ENCODE peak calls at places on chromosomes 1 and 21, in eight cellular contexts. One of them, this sample, is unnamed.

GRCh38 chr1:201877877-201878339 is 10.8 kb upstream of the SHISA4 start:
- DNase-seq in cardiac fibroblast: peak
- DNase-seq in kidney: no peak
- DNase-seq in B cell: no peak
- DNase-seq in cardiac muscle cell: peak
- DNase-seq in fibroblast of mammary gland: peak
- DNase-seq in spleen: peak
- DNase-seq in tibial nerve: no peak
- DNase-seq in this sample: no peak

GRCh38 chr1:108729481-108729880 is 16.8 kb downstream of the FNDC7 start:
- DNase-seq in kidney: no peak
- DNase-seq in tibial nerve: no peak
- DNase-seq in cardiac muscle cell: no peak
- DNase-seq in cardiac fibroblast: no peak
- DNase-seq in fibroblast of mammary gland: no peak
- DNase-seq in B cell: no peak
- DNase-seq in spleen: no peak
- DNase-seq in this sample: no peak

GRCh38 chr1:61523219-61523618 is 201.7 kb downstream of the TM2D1 start:
- DNase-seq in spleen: no peak
- DNase-seq in cardiac muscle cell: no peak
- DNase-seq in cardiac fibroblast: peak
- DNase-seq in fibroblast of mammary gland: peak
- DNase-seq in tibial nerve: no peak
- DNase-seq in kidney: no peak
- DNase-seq in B cell: no peak
- DNase-seq in this sample: no peak

GRCh38 chr1:225998560-225999226 is 450 bp downstream of the SDE2 start:
- DNase-seq in tibial nerve: no peak
- DNase-seq in B cell: no peak
- DNase-seq in cardiac fibroblast: peak
- DNase-seq in spleen: no peak
- DNase-seq in kidney: no peak
- DNase-seq in fibroblast of mammary gland: peak
- DNase-seq in cardiac muscle cell: no peak
- DNase-seq in this sample: no peak

GRCh38 chr1:41795205-41795762 is 123.4 kb downstream of the HIVEP3 start:
- DNase-seq in spleen: no peak
- DNase-seq in fibroblast of mammary gland: peak
- DNase-seq in B cell: no peak
- DNase-seq in cardiac fibroblast: peak
- DNase-seq in cardiac muscle cell: peak
- DNase-seq in tibial nerve: no peak
- DNase-seq in kidney: no peak
- DNase-seq in this sample: no peak

GRCh38 chr1:208369050-208369449 is 124.9 kb upstream of the PLXNA2 start:
- DNase-seq in kidney: no peak
- DNase-seq in spleen: no peak
- DNase-seq in tibial nerve: no peak
- DNase-seq in B cell: no peak
- DNase-seq in cardiac fibroblast: no peak
- DNase-seq in fibroblast of mammary gland: no peak
- DNase-seq in cardiac muscle cell: no peak
- DNase-seq in this sample: no peak

GRCh38 chr1:91011726-91012125 is 10.1 kb downstream of the ZNF644 start:
- DNase-seq in spleen: no peak
- DNase-seq in fibroblast of mammary gland: peak
- DNase-seq in kidney: no peak
- DNase-seq in tibial nerve: no peak
- DNase-seq in B cell: no peak
- DNase-seq in cardiac muscle cell: no peak
- DNase-seq in cardiac fibroblast: peak
- DNase-seq in this sample: no peak

GRCh38 chr1:246647513-246647912 is 76.7 kb upstream of the SCCPDH start:
- DNase-seq in fibroblast of mammary gland: peak
- DNase-seq in cardiac muscle cell: no peak
- DNase-seq in tibial nerve: no peak
- DNase-seq in spleen: no peak
- DNase-seq in B cell: no peak
- DNase-seq in cardiac fibroblast: peak
- DNase-seq in kidney: no peak
- DNase-seq in this sample: no peak

GRCh38 chr1:115317101-115318012 is 20.7 kb downstream of the NGF start:
- DNase-seq in tibial nerve: no peak
- DNase-seq in spleen: no peak
- DNase-seq in fibroblast of mammary gland: no peak
- DNase-seq in B cell: no peak
- DNase-seq in cardiac fibroblast: no peak
- DNase-seq in cardiac muscle cell: no peak
- DNase-seq in kidney: no peak
- DNase-seq in this sample: no peak

GRCh38 chr1:171441278-171441677 is 44.1 kb upstream of the PRRC2C start:
- DNase-seq in tibial nerve: no peak
- DNase-seq in cardiac fibroblast: peak
- DNase-seq in cardiac muscle cell: no peak
- DNase-seq in B cell: no peak
- DNase-seq in fibroblast of mammary gland: peak
- DNase-seq in kidney: no peak
- DNase-seq in spleen: no peak
- DNase-seq in this sample: no peak

GRCh38 chr1:28064064-28064463 is 24.3 kb downstream of the EYA3 start:
- DNase-seq in fibroblast of mammary gland: peak
- DNase-seq in cardiac muscle cell: no peak
- DNase-seq in kidney: no peak
- DNase-seq in cardiac fibroblast: peak
- DNase-seq in spleen: no peak
- DNase-seq in tibial nerve: no peak
- DNase-seq in B cell: no peak
- DNase-seq in this sample: no peak

GRCh38 chr1:223670458-223671159 is 5.1 kb upstream of the CAPN8 start:
- DNase-seq in kidney: no peak
- DNase-seq in cardiac muscle cell: peak
- DNase-seq in tibial nerve: no peak
- DNase-seq in cardiac fibroblast: peak
- DNase-seq in B cell: no peak
- DNase-seq in fibroblast of mammary gland: peak
- DNase-seq in spleen: no peak
- DNase-seq in this sample: no peak

GRCh38 chr21:45292399-45293213 is 4.9 kb upstream of the POFUT2 start:
- DNase-seq in B cell: peak
- DNase-seq in cardiac muscle cell: peak
- DNase-seq in tibial nerve: peak
- DNase-seq in cardiac fibroblast: peak
- DNase-seq in kidney: peak
- DNase-seq in fibroblast of mammary gland: peak
- DNase-seq in spleen: peak
- DNase-seq in this sample: no peak

GRCh38 chr1:21651214-21652042 is 17.7 kb downstream of the RAP1GAP start:
- DNase-seq in cardiac muscle cell: peak
- DNase-seq in spleen: peak
- DNase-seq in cardiac fibroblast: no peak
- DNase-seq in B cell: no peak
- DNase-seq in tibial nerve: no peak
- DNase-seq in fibroblast of mammary gland: no peak
- DNase-seq in kidney: no peak
- DNase-seq in this sample: no peak

GRCh38 chr1:46770541-46770940 is 28.3 kb upstream of the CYP4B1 start:
- DNase-seq in spleen: no peak
- DNase-seq in cardiac fibroblast: no peak
- DNase-seq in cardiac muscle cell: no peak
- DNase-seq in tibial nerve: no peak
- DNase-seq in kidney: no peak
- DNase-seq in fibroblast of mammary gland: no peak
- DNase-seq in B cell: no peak
- DNase-seq in this sample: no peak

GRCh38 chr1:46769028-46769740 is 29.7 kb upstream of the CYP4B1 start:
- DNase-seq in B cell: no peak
- DNase-seq in fibroblast of mammary gland: no peak
- DNase-seq in cardiac fibroblast: no peak
- DNase-seq in tibial nerve: no peak
- DNase-seq in spleen: no peak
- DNase-seq in kidney: no peak
- DNase-seq in cardiac muscle cell: no peak
- DNase-seq in this sample: no peak

GRCh38 chr1:46774297-46774696 is 24.5 kb upstream of the CYP4B1 start:
- DNase-seq in fibroblast of mammary gland: no peak
- DNase-seq in B cell: no peak
- DNase-seq in kidney: no peak
- DNase-seq in spleen: no peak
- DNase-seq in cardiac muscle cell: no peak
- DNase-seq in tibial nerve: no peak
- DNase-seq in cardiac fibroblast: no peak
- DNase-seq in this sample: no peak

GRCh38 chr1:46768445-46768844 is 30.4 kb upstream of the CYP4B1 start:
- DNase-seq in cardiac fibroblast: no peak
- DNase-seq in B cell: no peak
- DNase-seq in fibroblast of mammary gland: no peak
- DNase-seq in cardiac muscle cell: no peak
- DNase-seq in tibial nerve: no peak
- DNase-seq in spleen: no peak
- DNase-seq in kidney: no peak
- DNase-seq in this sample: no peak

DNA sequence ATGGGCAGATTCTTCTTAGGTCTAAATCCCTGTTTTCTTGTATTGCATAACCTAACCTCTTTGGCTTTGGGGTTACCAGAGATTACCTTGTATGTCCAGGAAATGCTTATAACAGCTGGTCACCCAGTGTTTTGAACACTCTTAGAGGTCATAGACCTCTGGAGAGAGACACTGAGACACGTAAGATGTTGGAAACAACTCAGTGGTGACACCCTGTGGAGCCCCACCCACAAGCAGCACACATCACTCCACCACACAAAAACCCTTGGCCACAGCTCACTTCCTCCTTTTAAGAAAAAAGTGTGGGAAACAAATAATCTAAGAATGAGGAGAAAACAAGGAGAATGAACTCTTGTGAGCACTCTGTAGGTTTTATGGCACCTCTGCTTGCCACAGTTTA is 26.3 kb upstream of the CYP4B1 start:
- DNase-seq in kidney: no peak
- DNase-seq in B cell: no peak
- DNase-seq in tibial nerve: no peak
- DNase-seq in fibroblast of mammary gland: no peak
- DNase-seq in spleen: no peak
- DNase-seq in cardiac fibroblast: no peak
- DNase-seq in cardiac muscle cell: no peak
- DNase-seq in this sample: no peak
- TF ChIP-seq CTCF in kidney: no peak
- TF ChIP-seq CTCF in B cell: no peak
- TF ChIP-seq CTCF in tibial nerve: no peak
- TF ChIP-seq CTCF in fibroblast of mammary gland: no peak
- TF ChIP-seq CTCF in spleen: no peak
- TF ChIP-seq CTCF in cardiac fibroblast: no peak
- TF ChIP-seq CTCF in cardiac muscle cell: no peak
- TF ChIP-seq CTCF in this sample: no peak

DNA sequence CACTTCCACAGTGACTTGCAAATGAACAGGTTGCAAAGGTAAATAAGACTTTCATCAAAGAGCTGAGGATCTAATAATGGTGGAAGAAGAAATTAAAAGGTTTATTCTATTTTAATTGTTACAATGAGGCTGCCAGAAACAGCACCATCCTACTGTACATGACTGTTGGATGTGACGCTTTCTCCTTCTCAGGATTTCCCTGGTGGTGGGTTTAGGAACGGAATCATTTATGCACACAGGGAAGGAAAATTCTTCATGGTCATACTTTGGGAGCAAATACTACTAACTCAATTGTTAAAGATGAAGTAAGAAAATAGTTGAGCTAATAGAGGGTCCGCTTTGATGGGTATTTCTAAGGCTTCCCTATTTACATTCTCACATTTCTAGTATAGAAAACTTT is 22.2 kb upstream of the LYPLAL1 start:
- DNase-seq in spleen: no peak
- DNase-seq in fibroblast of mammary gland: no peak
- DNase-seq in kidney: no peak
- DNase-seq in cardiac muscle cell: no peak
- DNase-seq in tibial nerve: no peak
- DNase-seq in cardiac fibroblast: no peak
- DNase-seq in B cell: no peak
- DNase-seq in this sample: no peak
- TF ChIP-seq CTCF in spleen: no peak
- TF ChIP-seq CTCF in fibroblast of mammary gland: no peak
- TF ChIP-seq CTCF in kidney: no peak
- TF ChIP-seq CTCF in cardiac muscle cell: no peak
- TF ChIP-seq CTCF in tibial nerve: no peak
- TF ChIP-seq CTCF in cardiac fibroblast: no peak
- TF ChIP-seq CTCF in B cell: no peak
- TF ChIP-seq CTCF in this sample: no peak

GRCh38 chr1:150161747-150162581 is 12.2 kb downstream of the PLEKHO1 start:
- DNase-seq in tibial nerve: no peak
- DNase-seq in B cell: no peak
- DNase-seq in kidney: no peak
- DNase-seq in spleen: no peak
- DNase-seq in fibroblast of mammary gland: peak
- DNase-seq in cardiac muscle cell: peak
- DNase-seq in cardiac fibroblast: no peak
- DNase-seq in this sample: no peak
- TF ChIP-seq CTCF in tibial nerve: no peak
- TF ChIP-seq CTCF in B cell: peak
- TF ChIP-seq CTCF in kidney: no peak
- TF ChIP-seq CTCF in spleen: no peak
- TF ChIP-seq CTCF in fibroblast of mammary gland: no peak
- TF ChIP-seq CTCF in cardiac muscle cell: no peak
- TF ChIP-seq CTCF in cardiac fibroblast: no peak
- TF ChIP-seq CTCF in this sample: no peak

DNA sequence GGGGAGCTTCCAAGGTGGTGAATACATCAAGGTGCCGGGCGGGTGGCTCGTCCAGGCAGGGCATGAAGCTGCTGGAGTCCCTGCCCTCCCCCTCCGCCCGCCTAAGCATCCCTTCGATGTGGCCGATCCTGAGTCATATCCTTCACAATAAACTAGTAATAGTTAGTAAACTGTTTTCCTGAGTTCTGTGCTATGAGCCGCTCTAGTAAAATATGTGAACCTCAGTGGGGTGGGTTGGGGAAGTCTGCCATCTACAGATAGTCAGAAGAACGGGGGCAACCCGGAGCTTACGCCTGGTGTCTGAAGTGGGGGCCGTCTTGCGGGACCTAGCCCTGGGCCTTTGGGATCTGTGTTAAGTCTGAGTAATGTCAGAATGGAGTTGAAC is 21.6 kb downstream of the C2CD2 start:
- DNase-seq in spleen: peak
- DNase-seq in cardiac muscle cell: no peak
- DNase-seq in kidney: no peak
- DNase-seq in B cell: no peak
- DNase-seq in fibroblast of mammary gland: peak
- DNase-seq in cardiac fibroblast: peak
- DNase-seq in tibial nerve: no peak
- DNase-seq in this sample: no peak
- TF ChIP-seq CTCF in spleen: no peak
- TF ChIP-seq CTCF in cardiac muscle cell: peak
- TF ChIP-seq CTCF in kidney: no peak
- TF ChIP-seq CTCF in B cell: peak
- TF ChIP-seq CTCF in fibroblast of mammary gland: peak
- TF ChIP-seq CTCF in cardiac fibroblast: peak
- TF ChIP-seq CTCF in tibial nerve: no peak
- TF ChIP-seq CTCF in this sample: no peak

This sample was measured in omental fat pad.